ENCODE peak calls at places on chromosome 10, in six cellular contexts. One of them, this sample, is unnamed.

GRCh38 chr10:988667-989545 is 672 bp downstream of the GTPBP4 start:
- DNase-seq in neural progenitor cell: no peak
- DNase-seq in tibial nerve: no peak
- DNase-seq in neural crest cell: no peak
- DNase-seq in WTC11: no peak
- DNase-seq in CD8-positive, alpha-beta T cell: no peak
- DNase-seq in this sample: no peak

GRCh38 chr10:90592903-90593302 is 264.9 kb downstream of the HTR7 start:
- DNase-seq in neural progenitor cell: peak
- DNase-seq in tibial nerve: peak
- DNase-seq in neural crest cell: peak
- DNase-seq in WTC11: peak
- DNase-seq in CD8-positive, alpha-beta T cell: no peak
- DNase-seq in this sample: peak

GRCh38 chr10:50604823-50605222 is 18.9 kb downstream of the SGMS1 start:
- DNase-seq in neural progenitor cell: no peak
- DNase-seq in tibial nerve: no peak
- DNase-seq in neural crest cell: no peak
- DNase-seq in WTC11: no peak
- DNase-seq in CD8-positive, alpha-beta T cell: no peak
- DNase-seq in this sample: no peak

GRCh38 chr10:71138126-71138860 is 74.1 kb upstream of the UNC5B start:
- DNase-seq in neural progenitor cell: no peak
- DNase-seq in tibial nerve: no peak
- DNase-seq in neural crest cell: no peak
- DNase-seq in WTC11: no peak
- DNase-seq in CD8-positive, alpha-beta T cell: no peak
- DNase-seq in this sample: no peak

GRCh38 chr10:74282853-74283205 is 131.8 kb downstream of the ADK start:
- DNase-seq in neural progenitor cell: no peak
- DNase-seq in tibial nerve: no peak
- DNase-seq in neural crest cell: no peak
- DNase-seq in WTC11: no peak
- DNase-seq in CD8-positive, alpha-beta T cell: no peak
- DNase-seq in this sample: no peak

GRCh38 chr10:4546500-4546899 is 279.5 kb upstream of the AKR1E2 start:
- DNase-seq in neural progenitor cell: no peak
- DNase-seq in tibial nerve: no peak
- DNase-seq in neural crest cell: no peak
- DNase-seq in WTC11: no peak
- DNase-seq in CD8-positive, alpha-beta T cell: no peak
- DNase-seq in this sample: no peak

GRCh38 chr10:125161570-125162139 is 1.3 kb upstream of the CTBP2 start:
- DNase-seq in neural progenitor cell: no peak
- DNase-seq in tibial nerve: no peak
- DNase-seq in neural crest cell: no peak
- DNase-seq in WTC11: no peak
- DNase-seq in CD8-positive, alpha-beta T cell: no peak
- DNase-seq in this sample: no peak

GRCh38 chr10:76337641-76338040 is 906.2 kb downstream of the LRMDA start:
- DNase-seq in neural progenitor cell: no peak
- DNase-seq in tibial nerve: no peak
- DNase-seq in neural crest cell: no peak
- DNase-seq in WTC11: no peak
- DNase-seq in CD8-positive, alpha-beta T cell: no peak
- DNase-seq in this sample: no peak

GRCh38 chr10:6273351-6273750 is 70.6 kb downstream of the PFKFB3 start:
- DNase-seq in neural progenitor cell: no peak
- DNase-seq in tibial nerve: no peak
- DNase-seq in neural crest cell: no peak
- DNase-seq in WTC11: no peak
- DNase-seq in CD8-positive, alpha-beta T cell: no peak
- DNase-seq in this sample: no peak

GRCh38 chr10:125149278-125150047 is 10.9 kb downstream of the CTBP2 start:
- DNase-seq in neural progenitor cell: no peak
- DNase-seq in tibial nerve: peak
- DNase-seq in neural crest cell: no peak
- DNase-seq in WTC11: no peak
- DNase-seq in CD8-positive, alpha-beta T cell: no peak
- DNase-seq in this sample: no peak

GRCh38 chr10:68900427-68901105 is 549 bp upstream of the DDX50 start:
- DNase-seq in neural progenitor cell: no peak
- DNase-seq in tibial nerve: no peak
- DNase-seq in neural crest cell: no peak
- DNase-seq in WTC11: no peak
- DNase-seq in CD8-positive, alpha-beta T cell: no peak
- DNase-seq in this sample: no peak

GRCh38 chr10:14476641-14477407 is 146.1 kb upstream of the FRMD4A start:
- DNase-seq in neural progenitor cell: no peak
- DNase-seq in tibial nerve: no peak
- DNase-seq in neural crest cell: no peak
- DNase-seq in WTC11: no peak
- DNase-seq in CD8-positive, alpha-beta T cell: no peak
- DNase-seq in this sample: no peak

GRCh38 chr10:96791902-96792301 is 40.2 kb upstream of the LCOR start:
- DNase-seq in neural progenitor cell: no peak
- DNase-seq in tibial nerve: no peak
- DNase-seq in neural crest cell: no peak
- DNase-seq in WTC11: no peak
- DNase-seq in CD8-positive, alpha-beta T cell: no peak
- DNase-seq in this sample: no peak

GRCh38 chr10:96290368-96291133 is 13.7 kb upstream of the DNTT start:
- DNase-seq in neural progenitor cell: no peak
- DNase-seq in tibial nerve: no peak
- DNase-seq in neural crest cell: no peak
- DNase-seq in WTC11: no peak
- DNase-seq in CD8-positive, alpha-beta T cell: no peak
- DNase-seq in this sample: no peak

GRCh38 chr10:29257106-29257783 is 31.6 kb upstream of the LYZL1 start:
- DNase-seq in neural progenitor cell: no peak
- DNase-seq in tibial nerve: peak
- DNase-seq in neural crest cell: no peak
- DNase-seq in WTC11: no peak
- DNase-seq in CD8-positive, alpha-beta T cell: no peak
- DNase-seq in this sample: no peak

GRCh38 chr10:22597142-22597541 is 117.2 kb downstream of the PIP4K2A start:
- DNase-seq in neural progenitor cell: no peak
- DNase-seq in tibial nerve: no peak
- DNase-seq in neural crest cell: no peak
- DNase-seq in WTC11: no peak
- DNase-seq in CD8-positive, alpha-beta T cell: no peak
- DNase-seq in this sample: no peak

GRCh38 chr10:58952747-58953466 is 223.5 kb upstream of the PHYHIPL start:
- DNase-seq in neural progenitor cell: peak
- DNase-seq in tibial nerve: peak
- DNase-seq in neural crest cell: peak
- DNase-seq in WTC11: peak
- DNase-seq in CD8-positive, alpha-beta T cell: no peak
- DNase-seq in this sample: peak

GRCh38 chr10:61781969-61782403 is 119.3 kb downstream of the CABCOCO1 start:
- DNase-seq in neural progenitor cell: no peak
- DNase-seq in tibial nerve: no peak
- DNase-seq in neural crest cell: no peak
- DNase-seq in WTC11: no peak
- DNase-seq in CD8-positive, alpha-beta T cell: no peak
- DNase-seq in this sample: no peak

GRCh38 chr10:97069576-97070362 is 116.0 kb downstream of the SLIT1 start:
- DNase-seq in neural progenitor cell: no peak
- DNase-seq in tibial nerve: no peak
- DNase-seq in neural crest cell: no peak
- DNase-seq in WTC11: no peak
- DNase-seq in CD8-positive, alpha-beta T cell: no peak
- DNase-seq in this sample: no peak

GRCh38 chr10:123997486-123998196 is 95.8 kb downstream of the CHST15 start:
- DNase-seq in neural progenitor cell: no peak
- DNase-seq in tibial nerve: peak
- DNase-seq in neural crest cell: no peak
- DNase-seq in WTC11: no peak
- DNase-seq in CD8-positive, alpha-beta T cell: peak
- DNase-seq in this sample: no peak

GRCh38 chr10:95333997-95334792 is 43.4 kb upstream of the PDLIM1 start:
- DNase-seq in neural progenitor cell: no peak
- DNase-seq in tibial nerve: peak
- DNase-seq in neural crest cell: no peak
- DNase-seq in WTC11: no peak
- DNase-seq in CD8-positive, alpha-beta T cell: no peak
- DNase-seq in this sample: no peak

GRCh38 chr10:122878799-122879338 is 512 bp downstream of the FAM24B start:
- DNase-seq in neural progenitor cell: no peak
- DNase-seq in tibial nerve: no peak
- DNase-seq in neural crest cell: no peak
- DNase-seq in WTC11: no peak
- DNase-seq in CD8-positive, alpha-beta T cell: no peak
- DNase-seq in this sample: no peak

GRCh38 chr10:29948971-29949370 is 110.4 kb downstream of the JCAD start:
- DNase-seq in neural progenitor cell: no peak
- DNase-seq in tibial nerve: no peak
- DNase-seq in neural crest cell: no peak
- DNase-seq in WTC11: no peak
- DNase-seq in CD8-positive, alpha-beta T cell: no peak
- DNase-seq in this sample: no peak

GRCh38 chr10:13528138-13528874 is 508 bp downstream of the BEND7 start:
- DNase-seq in neural progenitor cell: peak
- DNase-seq in tibial nerve: no peak
- DNase-seq in neural crest cell: peak
- DNase-seq in WTC11: peak
- DNase-seq in CD8-positive, alpha-beta T cell: no peak
- DNase-seq in this sample: peak

GRCh38 chr10:44492678-44493077 is 107.8 kb upstream of the CXCL12 start:
- DNase-seq in neural progenitor cell: no peak
- DNase-seq in tibial nerve: no peak
- DNase-seq in neural crest cell: no peak
- DNase-seq in WTC11: no peak
- DNase-seq in CD8-positive, alpha-beta T cell: no peak
- DNase-seq in this sample: no peak

GRCh38 chr10:97612386-97612785 is 20.9 kb downstream of the MORN4 start:
- DNase-seq in neural progenitor cell: peak
- DNase-seq in tibial nerve: peak
- DNase-seq in neural crest cell: no peak
- DNase-seq in WTC11: no peak
- DNase-seq in CD8-positive, alpha-beta T cell: no peak
- DNase-seq in this sample: no peak

GRCh38 chr10:121616291-121616690 is 18.0 kb upstream of the FGFR2 start:
- DNase-seq in neural progenitor cell: no peak
- DNase-seq in tibial nerve: no peak
- DNase-seq in neural crest cell: no peak
- DNase-seq in WTC11: no peak
- DNase-seq in CD8-positive, alpha-beta T cell: no peak
- DNase-seq in this sample: no peak

GRCh38 chr10:104642311-104643022 is 1.4 kb downstream of the SORCS3 start:
- DNase-seq in neural progenitor cell: peak
- DNase-seq in tibial nerve: peak
- DNase-seq in neural crest cell: peak
- DNase-seq in WTC11: peak
- DNase-seq in CD8-positive, alpha-beta T cell: no peak
- DNase-seq in this sample: peak

GRCh38 chr10:19629559-19629958 is 186.7 kb upstream of the PLXDC2 start:
- DNase-seq in neural progenitor cell: peak
- DNase-seq in tibial nerve: peak
- DNase-seq in neural crest cell: peak
- DNase-seq in WTC11: peak
- DNase-seq in CD8-positive, alpha-beta T cell: no peak
- DNase-seq in this sample: no peak

GRCh38 chr10:15879663-15880062 is 19.4 kb upstream of the MINDY3 start:
- DNase-seq in neural progenitor cell: peak
- DNase-seq in tibial nerve: no peak
- DNase-seq in neural crest cell: no peak
- DNase-seq in WTC11: no peak
- DNase-seq in CD8-positive, alpha-beta T cell: no peak
- DNase-seq in this sample: no peak

GRCh38 chr10:77970869-77971803 is 44.6 kb upstream of the DLG5 start:
- DNase-seq in neural progenitor cell: peak
- DNase-seq in tibial nerve: peak
- DNase-seq in neural crest cell: no peak
- DNase-seq in WTC11: no peak
- DNase-seq in CD8-positive, alpha-beta T cell: no peak
- DNase-seq in this sample: no peak
- TF ChIP-seq CTCF in neural progenitor cell: no peak
- TF ChIP-seq CTCF in tibial nerve: no peak
- TF ChIP-seq CTCF in neural crest cell: no peak
- TF ChIP-seq CTCF in WTC11: no peak
- TF ChIP-seq CTCF in CD8-positive, alpha-beta T cell: no peak
- TF ChIP-seq CTCF in this sample: no peak

GRCh38 chr10:118615888-118616287 is 20.4 kb upstream of the PRLHR start:
- DNase-seq in neural progenitor cell: no peak
- DNase-seq in tibial nerve: no peak
- DNase-seq in neural crest cell: no peak
- DNase-seq in WTC11: no peak
- DNase-seq in CD8-positive, alpha-beta T cell: no peak
- DNase-seq in this sample: no peak
- TF ChIP-seq CTCF in neural progenitor cell: peak
- TF ChIP-seq CTCF in tibial nerve: no peak
- TF ChIP-seq CTCF in neural crest cell: peak
- TF ChIP-seq CTCF in WTC11: no peak
- TF ChIP-seq CTCF in CD8-positive, alpha-beta T cell: no peak
- TF ChIP-seq CTCF in this sample: peak

GRCh38 chr10:70106958-70107791 is 25.4 kb downstream of the AIFM2 start:
- DNase-seq in neural progenitor cell: peak
- DNase-seq in tibial nerve: no peak
- DNase-seq in neural crest cell: peak
- DNase-seq in WTC11: peak
- DNase-seq in CD8-positive, alpha-beta T cell: no peak
- DNase-seq in this sample: peak
- TF ChIP-seq CTCF in neural progenitor cell: peak
- TF ChIP-seq CTCF in tibial nerve: peak
- TF ChIP-seq CTCF in neural crest cell: peak
- TF ChIP-seq CTCF in WTC11: peak
- TF ChIP-seq CTCF in CD8-positive, alpha-beta T cell: peak
- TF ChIP-seq CTCF in this sample: peak

DNA sequence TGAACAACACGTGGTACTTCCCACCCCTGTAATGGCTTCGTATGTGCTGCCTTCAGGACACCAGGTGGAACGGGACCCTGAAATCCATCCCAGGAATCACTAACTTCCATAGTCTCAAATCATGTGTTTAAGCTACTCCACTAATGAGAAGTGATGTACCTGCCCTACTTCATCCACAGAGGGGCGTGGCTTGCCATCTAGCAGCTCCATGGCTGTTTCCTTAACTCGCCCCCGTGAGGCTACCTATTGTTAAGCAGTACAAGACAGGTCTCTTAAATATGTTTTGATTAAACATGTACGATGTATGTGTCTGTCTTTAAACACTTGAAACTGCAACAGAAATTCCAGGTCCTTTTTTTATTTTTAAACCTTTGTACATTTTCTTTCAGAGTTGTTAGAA is 31.8 kb downstream of the ARL3 start:
- DNase-seq in neural progenitor cell: no peak
- DNase-seq in tibial nerve: no peak
- DNase-seq in neural crest cell: no peak
- DNase-seq in WTC11: no peak
- DNase-seq in CD8-positive, alpha-beta T cell: no peak
- DNase-seq in this sample: no peak
- TF ChIP-seq CTCF in neural progenitor cell: no peak
- TF ChIP-seq CTCF in tibial nerve: no peak
- TF ChIP-seq CTCF in neural crest cell: no peak
- TF ChIP-seq CTCF in WTC11: no peak
- TF ChIP-seq CTCF in CD8-positive, alpha-beta T cell: no peak
- TF ChIP-seq CTCF in this sample: no peak